ENCODE peak calls at places on chromosomes 16 and 17, in four cellular contexts. One of them, this sample, is unnamed.

GRCh38 chr16:78098087-78098486 is 1.4 kb upstream of the WWOX start:
- DNase-seq in ELR: no peak
- DNase-seq in M059J: peak
- DNase-seq in effector CD4-positive, alpha-beta T cell: no peak
- DNase-seq in this sample: no peak

GRCh38 chr16:11743308-11744074 is 834 bp upstream of the TXNDC11 start:
- DNase-seq in ELR: peak
- DNase-seq in M059J: peak
- DNase-seq in effector CD4-positive, alpha-beta T cell: peak
- DNase-seq in this sample: peak

GRCh38 chr16:3902731-3903130 is 22.2 kb upstream of the CREBBP start:
- DNase-seq in ELR: no peak
- DNase-seq in M059J: peak
- DNase-seq in effector CD4-positive, alpha-beta T cell: no peak
- DNase-seq in this sample: no peak

GRCh38 chr17:73261952-73262675 is 434 bp upstream of the CPSF4L start:
- DNase-seq in ELR: no peak
- DNase-seq in M059J: no peak
- DNase-seq in effector CD4-positive, alpha-beta T cell: no peak
- DNase-seq in this sample: no peak

GRCh38 chr17:50658602-50659001 is 23.9 kb downstream of the ABCC3 start:
- DNase-seq in ELR: no peak
- DNase-seq in M059J: no peak
- DNase-seq in effector CD4-positive, alpha-beta T cell: no peak
- DNase-seq in this sample: no peak

GRCh38 chr16:77445321-77445720 is 10.5 kb upstream of the ADAMTS18 start:
- DNase-seq in ELR: no peak
- DNase-seq in M059J: peak
- DNase-seq in effector CD4-positive, alpha-beta T cell: no peak
- DNase-seq in this sample: no peak

GRCh38 chr16:4373909-4374742 is 2.5 kb downstream of the VASN start:
- DNase-seq in ELR: peak
- DNase-seq in M059J: peak
- DNase-seq in effector CD4-positive, alpha-beta T cell: no peak
- DNase-seq in this sample: peak

GRCh38 chr16:84465154-84465553 is 39.3 kb downstream of the MEAK7 start:
- DNase-seq in ELR: no peak
- DNase-seq in M059J: no peak
- DNase-seq in effector CD4-positive, alpha-beta T cell: no peak
- DNase-seq in this sample: no peak

GRCh38 chr16:11250091-11250785 is 5.8 kb downstream of the SOCS1 start:
- DNase-seq in ELR: no peak
- DNase-seq in M059J: peak
- DNase-seq in effector CD4-positive, alpha-beta T cell: no peak
- DNase-seq in this sample: no peak

GRCh38 chr17:70869402-70870085 is 700.2 kb downstream of the KCNJ2 start:
- DNase-seq in ELR: no peak
- DNase-seq in M059J: no peak
- DNase-seq in effector CD4-positive, alpha-beta T cell: no peak
- DNase-seq in this sample: no peak

GRCh38 chr17:5198472-5198871 is 6.8 kb upstream of the ZNF594 start:
- DNase-seq in ELR: no peak
- DNase-seq in M059J: no peak
- DNase-seq in effector CD4-positive, alpha-beta T cell: no peak
- DNase-seq in this sample: no peak

GRCh38 chr17:6660765-6661463 is 9.4 kb downstream of the C17orf100 start:
- DNase-seq in ELR: no peak
- DNase-seq in M059J: no peak
- DNase-seq in effector CD4-positive, alpha-beta T cell: no peak
- DNase-seq in this sample: no peak

GRCh38 chr17:79811036-79811887 is 14.4 kb upstream of the CBX8 start:
- DNase-seq in ELR: no peak
- DNase-seq in M059J: peak
- DNase-seq in effector CD4-positive, alpha-beta T cell: no peak
- DNase-seq in this sample: peak

GRCh38 chr17:47192549-47192948 is 3.5 kb upstream of the CDC27 start:
- DNase-seq in ELR: no peak
- DNase-seq in M059J: peak
- DNase-seq in effector CD4-positive, alpha-beta T cell: no peak
- DNase-seq in this sample: peak

GRCh38 chr17:72501404-72502110 is 380.7 kb downstream of the SOX9 start:
- DNase-seq in ELR: no peak
- DNase-seq in M059J: no peak
- DNase-seq in effector CD4-positive, alpha-beta T cell: no peak
- DNase-seq in this sample: no peak

GRCh38 chr17:28085766-28086165 is 43.3 kb downstream of the NLK start:
- DNase-seq in ELR: peak
- DNase-seq in M059J: no peak
- DNase-seq in effector CD4-positive, alpha-beta T cell: no peak
- DNase-seq in this sample: no peak

GRCh38 chr16:89484923-89485679 is 5.3 kb downstream of the ANKRD11 start:
- DNase-seq in ELR: no peak
- DNase-seq in M059J: no peak
- DNase-seq in effector CD4-positive, alpha-beta T cell: no peak
- DNase-seq in this sample: no peak

GRCh38 chr17:36936455-36936934 is 780 bp upstream of the LHX1 start:
- DNase-seq in ELR: no peak
- DNase-seq in M059J: peak
- DNase-seq in effector CD4-positive, alpha-beta T cell: no peak
- DNase-seq in this sample: no peak

GRCh38 chr17:58097384-58098088 is 14.3 kb downstream of the DYNLL2 start:
- DNase-seq in ELR: no peak
- DNase-seq in M059J: no peak
- DNase-seq in effector CD4-positive, alpha-beta T cell: no peak
- DNase-seq in this sample: no peak

GRCh38 chr17:82408288-82408937 is 9.7 kb upstream of the HEXD start:
- DNase-seq in ELR: no peak
- DNase-seq in M059J: no peak
- DNase-seq in effector CD4-positive, alpha-beta T cell: no peak
- DNase-seq in this sample: no peak

GRCh38 chr17:59435238-59435637 is 103.8 kb downstream of the YPEL2 start:
- DNase-seq in ELR: peak
- DNase-seq in M059J: peak
- DNase-seq in effector CD4-positive, alpha-beta T cell: no peak
- DNase-seq in this sample: peak

GRCh38 chr16:73864868-73865267 is 431.7 kb upstream of the PSMD7 start:
- DNase-seq in ELR: no peak
- DNase-seq in M059J: no peak
- DNase-seq in effector CD4-positive, alpha-beta T cell: no peak
- DNase-seq in this sample: no peak

GRCh38 chr17:48841395-48841831 is 10.6 kb downstream of the CALCOCO2 start:
- DNase-seq in ELR: peak
- DNase-seq in M059J: peak
- DNase-seq in effector CD4-positive, alpha-beta T cell: no peak
- DNase-seq in this sample: peak

GRCh38 chr17:44221072-44221861 is 1.8 kb upstream of the UBTF start:
- DNase-seq in ELR: peak
- DNase-seq in M059J: peak
- DNase-seq in effector CD4-positive, alpha-beta T cell: peak
- DNase-seq in this sample: peak

GRCh38 chr17:8436169-8436932 is 667 bp downstream of the NDEL1 start:
- DNase-seq in ELR: peak
- DNase-seq in M059J: peak
- DNase-seq in effector CD4-positive, alpha-beta T cell: peak
- DNase-seq in this sample: peak

GRCh38 chr16:12426122-12426521 is 377.6 kb downstream of the CPPED1 start:
- DNase-seq in ELR: no peak
- DNase-seq in M059J: no peak
- DNase-seq in effector CD4-positive, alpha-beta T cell: no peak
- DNase-seq in this sample: peak

GRCh38 chr16:66070140-66070887 is 296.2 kb upstream of the CDH5 start:
- DNase-seq in ELR: no peak
- DNase-seq in M059J: no peak
- DNase-seq in effector CD4-positive, alpha-beta T cell: no peak
- DNase-seq in this sample: peak

GRCh38 chr16:35552763-35553162 is 2093.4 kb downstream of the TP53TG3F start:
- DNase-seq in ELR: no peak
- DNase-seq in M059J: no peak
- DNase-seq in effector CD4-positive, alpha-beta T cell: no peak
- DNase-seq in this sample: no peak

GRCh38 chr16:26856791-26857190 is 209.9 kb upstream of the C16orf82 start:
- DNase-seq in ELR: no peak
- DNase-seq in M059J: no peak
- DNase-seq in effector CD4-positive, alpha-beta T cell: no peak
- DNase-seq in this sample: no peak

GRCh38 chr17:60631119-60631518 is 31.1 kb downstream of the PPM1D start:
- DNase-seq in ELR: no peak
- DNase-seq in M059J: peak
- DNase-seq in effector CD4-positive, alpha-beta T cell: no peak
- DNase-seq in this sample: peak

GRCh38 chr16:12362482-12363458 is 386.2 kb downstream of the SNX29 start:
- DNase-seq in ELR: no peak
- DNase-seq in M059J: peak
- DNase-seq in effector CD4-positive, alpha-beta T cell: no peak
- DNase-seq in this sample: peak

GRCh38 chr17:17831208-17832039 is 5.4 kb downstream of the SREBF1 start:
- DNase-seq in ELR: no peak
- DNase-seq in M059J: no peak
- DNase-seq in effector CD4-positive, alpha-beta T cell: no peak
- DNase-seq in this sample: no peak

GRCh38 chr16:46743232-46743719 is 4.9 kb downstream of the MYLK3 start:
- DNase-seq in ELR: peak
- DNase-seq in M059J: peak
- DNase-seq in effector CD4-positive, alpha-beta T cell: no peak
- DNase-seq in this sample: peak

GRCh38 chr16:19810817-19811731 is 73.6 kb downstream of the GPRC5B start:
- DNase-seq in ELR: peak
- DNase-seq in M059J: peak
- DNase-seq in effector CD4-positive, alpha-beta T cell: no peak
- DNase-seq in this sample: peak

GRCh38 chr16:23566724-23567123 is 9.2 kb downstream of the UBFD1 start:
- DNase-seq in ELR: no peak
- DNase-seq in M059J: no peak
- DNase-seq in effector CD4-positive, alpha-beta T cell: no peak
- DNase-seq in this sample: no peak

This sample was measured in EH.